ENCODE peak calls at places on chromosome 21, in four cellular contexts. I, T, E and Q are unnamed samples.

GRCh38 chr21:20507783-20508182 is 490.4 kb upstream of the NCAM2 start:
- DNase-seq in T (no peak), I (no peak), E (no peak), Q (no peak)

GRCh38 chr21:28644762-28645161 is 347.9 kb downstream of the LTN1 start:
- DNase-seq in T (no peak), I (no peak), E (no peak), Q (no peak)

GRCh38 chr21:18245493-18245967 is 897 bp downstream of the CHODL start:
- DNase-seq in E (no peak), I (no peak), T (no peak), Q (peak; percentile 62)

GRCh38 chr21:42974832-42975820 is 764 bp downstream of the PKNOX1 start:
- DNase-seq in E (peak; percentile 49), I (peak; percentile 65), T (peak; percentile 89), Q (peak; percentile 77)

GRCh38 chr21:45543710-45544448 is 1.6 kb upstream of the SLC19A1 start:
- DNase-seq in I (no peak), E (no peak), T (peak; percentile 44), Q (no peak)

GRCh38 chr21:40706806-40707205 is 140.2 kb downstream of the DSCAM start:
- DNase-seq in T (no peak), I (no peak), E (no peak), Q (no peak)

GRCh38 chr21:41369915-41370839 is 8.3 kb downstream of the MX2 start:
- DNase-seq in T (peak; percentile 66), I (peak; percentile 65), E (no peak), Q (peak; percentile 64)

GRCh38 chr21:37555672-37556261 is 189.2 kb downstream of the DYRK1A start:
- DNase-seq in I (no peak), E (no peak), T (no peak), Q (no peak)

GRCh38 chr21:14120091-14120734 is 90.5 kb downstream of the LIPI start:
- DNase-seq in I (peak; percentile 65), T (peak; percentile 22), E (peak; percentile 50), Q (no peak)

GRCh38 chr21:15692711-15693110 is 37.1 kb upstream of the USP25 start:
- DNase-seq in T (no peak), E (no peak), I (no peak), Q (no peak)

GRCh38 chr21:36854391-36854790 is 112.1 kb downstream of the HLCS start:
- DNase-seq in E (peak; percentile 60), I (peak; percentile 48), T (peak; percentile 53), Q (no peak)

GRCh38 chr21:33360871-33361602 is 36.3 kb downstream of the IFNAR1 start:
- DNase-seq in I (peak; percentile 87), T (peak; percentile 73), E (peak; percentile 65), Q (peak; percentile 82)

GRCh38 chr21:31370893-31371652 is 27.0 kb upstream of the TIAM1 start:
- DNase-seq in E (no peak), I (no peak), T (no peak), Q (no peak)

GRCh38 chr21:34029724-34030528 is 43.5 kb upstream of the MRPS6 start:
- DNase-seq in E (peak; percentile 4), I (peak; percentile 83), T (peak; percentile 23), Q (no peak)

GRCh38 chr21:43196789-43197188 is 28.0 kb downstream of the CRYAA start:
- DNase-seq in I (no peak), E (no peak), T (no peak), Q (peak; percentile 28)

GRCh38 chr21:14616303-14617039 is 70.4 kb upstream of the SAMSN1 start:
- DNase-seq in T (no peak), I (no peak), E (no peak), Q (no peak)

GRCh38 chr21:31908106-31909031 is 35.5 kb downstream of the HUNK start:
- DNase-seq in I (no peak), T (no peak), E (no peak), Q (no peak)

GRCh38 chr21:29078884-29079765 is 5.7 kb upstream of the CCT8 start:
- DNase-seq in I (peak; percentile 75), E (no peak), T (no peak), Q (no peak)